ENCODE peak calls at places on chromosomes 4 and X, in five cellular contexts. One of them, this sample, is unnamed.

GRCh38 chr4:110510955-110511544 is 35.1 kb downstream of the ENPEP start:
- DNase-seq in fibroblast of lung: peak
- DNase-seq in astrocyte of the spinal cord: peak
- DNase-seq in cardiac fibroblast: peak
- DNase-seq in AG09309: peak
- DNase-seq in this sample: no peak

GRCh38 chr4:69727924-69728323 is 32.5 kb downstream of the SULT1B1 start:
- DNase-seq in astrocyte of the spinal cord: peak
- DNase-seq in AG09309: no peak
- DNase-seq in fibroblast of lung: no peak
- DNase-seq in cardiac fibroblast: no peak
- DNase-seq in this sample: no peak

GRCh38 chr4:107794001-107794400 is 30.7 kb upstream of the SGMS2 start:
- DNase-seq in fibroblast of lung: no peak
- DNase-seq in cardiac fibroblast: no peak
- DNase-seq in astrocyte of the spinal cord: no peak
- DNase-seq in AG09309: no peak
- DNase-seq in this sample: no peak

GRCh38 chr4:16692021-16692420 is 206.4 kb downstream of the LDB2 start:
- DNase-seq in astrocyte of the spinal cord: no peak
- DNase-seq in cardiac fibroblast: peak
- DNase-seq in fibroblast of lung: no peak
- DNase-seq in AG09309: no peak
- DNase-seq in this sample: peak

GRCh38 chr4:26256016-26256415 is 64.8 kb upstream of the RBPJ start:
- DNase-seq in fibroblast of lung: peak
- DNase-seq in cardiac fibroblast: no peak
- DNase-seq in astrocyte of the spinal cord: peak
- DNase-seq in AG09309: no peak
- DNase-seq in this sample: no peak

GRCh38 chr4:29375716-29376115 is 1344.5 kb upstream of the PCDH7 start:
- DNase-seq in cardiac fibroblast: no peak
- DNase-seq in AG09309: no peak
- DNase-seq in astrocyte of the spinal cord: no peak
- DNase-seq in fibroblast of lung: no peak
- DNase-seq in this sample: no peak

GRCh38 chrX:73577368-73577767 is 14.4 kb downstream of the CHIC1 start:
- DNase-seq in AG09309: peak
- DNase-seq in fibroblast of lung: peak
- DNase-seq in astrocyte of the spinal cord: peak
- DNase-seq in cardiac fibroblast: peak
- DNase-seq in this sample: peak

GRCh38 chr4:118034061-118034785 is at the start of gene NDST3:
- DNase-seq in AG09309: no peak
- DNase-seq in astrocyte of the spinal cord: peak
- DNase-seq in fibroblast of lung: peak
- DNase-seq in cardiac fibroblast: peak
- DNase-seq in this sample: peak

GRCh38 chr4:53598901-53599300 is 7.6 kb upstream of the LNX1 start:
- DNase-seq in astrocyte of the spinal cord: no peak
- DNase-seq in fibroblast of lung: peak
- DNase-seq in cardiac fibroblast: peak
- DNase-seq in AG09309: no peak
- DNase-seq in this sample: no peak

GRCh38 chr4:145171919-145172318 is 8.5 kb downstream of the OTUD4 start:
- DNase-seq in cardiac fibroblast: no peak
- DNase-seq in astrocyte of the spinal cord: no peak
- DNase-seq in AG09309: no peak
- DNase-seq in fibroblast of lung: no peak
- DNase-seq in this sample: no peak

DNA sequence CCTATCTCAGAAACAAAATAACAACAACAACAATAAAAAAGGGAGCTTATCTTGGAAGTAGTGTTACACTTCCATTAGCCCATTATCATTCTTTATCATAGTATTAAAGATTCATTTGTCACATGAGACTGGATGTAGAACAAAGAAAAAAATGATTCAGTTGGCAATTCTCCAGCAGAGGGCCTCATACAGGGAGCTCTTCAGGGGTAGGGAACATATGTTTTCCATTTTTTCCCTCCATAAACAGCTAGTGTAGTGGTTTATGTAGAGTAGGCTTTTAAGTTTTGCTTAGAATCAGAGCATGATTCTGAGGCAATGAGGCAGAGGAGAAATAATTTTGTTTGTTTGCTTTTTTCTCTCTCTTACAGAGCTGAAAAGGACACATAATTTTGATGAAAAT is 5.8 kb downstream of the CPE start:
- DNase-seq in fibroblast of lung: peak
- DNase-seq in astrocyte of the spinal cord: peak
- DNase-seq in AG09309: no peak
- DNase-seq in cardiac fibroblast: peak
- DNase-seq in this sample: no peak
- H3K4me3 ChIP-seq in fibroblast of lung: no peak
- H3K4me3 ChIP-seq in astrocyte of the spinal cord: no peak
- H3K4me3 ChIP-seq in AG09309: no peak
- H3K4me3 ChIP-seq in cardiac fibroblast: no peak
- H3K4me3 ChIP-seq in this sample: no peak

DNA sequence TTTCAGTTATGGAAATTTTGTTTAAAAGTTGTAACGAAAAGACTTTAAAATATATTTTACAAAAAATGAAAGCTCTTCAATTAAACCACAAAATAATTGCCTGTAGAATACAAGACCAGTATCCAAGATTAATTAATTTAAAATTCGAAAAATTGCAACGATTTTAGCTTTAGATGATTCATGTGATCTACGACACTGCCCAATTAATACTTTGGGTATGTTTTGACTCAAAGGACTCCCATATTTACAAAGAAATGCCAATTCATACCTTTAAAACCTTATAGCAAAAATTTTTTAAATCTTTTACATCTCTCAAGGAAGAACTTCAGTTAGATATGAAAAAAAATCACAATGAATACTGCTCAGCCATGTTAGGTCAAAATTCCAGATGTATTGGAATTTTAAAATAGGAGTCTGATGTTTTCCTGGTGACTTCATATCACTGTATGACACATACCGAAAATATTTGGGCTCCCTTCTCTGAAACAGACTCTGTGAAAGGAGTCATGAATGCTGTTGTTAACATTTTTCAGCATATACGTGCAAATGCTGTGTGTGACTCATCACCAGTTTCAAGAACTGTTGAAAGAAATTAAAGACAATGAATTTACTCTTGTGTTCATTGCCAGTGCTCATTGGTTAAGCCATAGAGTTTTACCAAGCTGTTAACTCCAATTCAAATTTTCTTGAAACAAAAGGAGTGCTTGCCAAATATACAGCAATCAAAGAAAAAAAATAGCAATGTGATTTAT is 13.8 kb upstream of the SMS start:
- DNase-seq in cardiac fibroblast: peak
- DNase-seq in astrocyte of the spinal cord: peak
- DNase-seq in fibroblast of lung: peak
- DNase-seq in AG09309: peak
- DNase-seq in this sample: peak
- H3K4me3 ChIP-seq in cardiac fibroblast: peak
- H3K4me3 ChIP-seq in astrocyte of the spinal cord: no peak
- H3K4me3 ChIP-seq in fibroblast of lung: no peak
- H3K4me3 ChIP-seq in AG09309: no peak
- H3K4me3 ChIP-seq in this sample: no peak

DNA sequence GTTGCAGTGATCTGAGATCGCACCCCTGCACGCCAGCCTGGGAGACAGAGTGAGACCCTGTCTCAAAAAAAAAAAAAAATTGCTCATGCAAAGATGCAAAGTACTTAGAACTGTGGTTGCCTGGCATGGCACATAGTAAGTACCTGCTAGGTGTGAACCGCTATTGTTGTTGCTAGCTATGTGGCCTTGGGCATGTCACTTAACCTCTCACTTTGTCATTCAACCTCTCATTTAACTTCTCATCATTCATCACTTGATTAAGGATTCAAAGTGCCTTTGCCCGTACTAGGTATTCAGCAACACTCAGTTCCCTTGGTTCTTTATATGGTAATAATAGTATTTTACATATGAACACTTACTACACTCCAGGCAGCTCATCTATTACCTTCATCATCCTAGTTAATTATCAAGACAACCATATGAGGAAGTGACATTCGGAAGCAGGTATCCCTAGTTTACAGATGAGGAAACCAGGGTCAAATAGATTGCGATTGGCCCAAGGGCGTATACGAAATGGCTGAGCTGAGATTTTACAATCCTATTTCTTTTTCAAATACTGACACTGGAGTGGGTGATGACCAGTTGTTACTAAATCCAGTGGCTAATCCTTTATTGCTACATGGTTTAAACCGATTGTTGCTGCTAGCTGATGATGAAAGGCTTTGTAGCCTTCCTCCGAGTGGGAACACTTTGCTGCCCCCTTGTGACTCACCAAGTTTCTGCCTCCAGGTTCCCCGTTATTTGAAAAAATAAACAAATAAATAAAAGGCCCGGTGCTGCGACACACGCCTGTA is 28.8 kb upstream of the SOWAHD start:
- DNase-seq in cardiac fibroblast: peak
- DNase-seq in AG09309: peak
- DNase-seq in astrocyte of the spinal cord: peak
- DNase-seq in fibroblast of lung: peak
- DNase-seq in this sample: peak
- H3K4me3 ChIP-seq in cardiac fibroblast: no peak
- H3K4me3 ChIP-seq in AG09309: no peak
- H3K4me3 ChIP-seq in astrocyte of the spinal cord: no peak
- H3K4me3 ChIP-seq in fibroblast of lung: no peak
- H3K4me3 ChIP-seq in this sample: no peak

GRCh38 chrX:55119271-55119670 is 30.5 kb downstream of the PAGE2 start:
- DNase-seq in astrocyte of the spinal cord: no peak
- DNase-seq in fibroblast of lung: no peak
- DNase-seq in cardiac fibroblast: no peak
- DNase-seq in AG09309: no peak
- DNase-seq in this sample: no peak
- H3K4me3 ChIP-seq in astrocyte of the spinal cord: no peak
- H3K4me3 ChIP-seq in fibroblast of lung: no peak
- H3K4me3 ChIP-seq in cardiac fibroblast: no peak
- H3K4me3 ChIP-seq in AG09309: no peak
- H3K4me3 ChIP-seq in this sample: no peak

DNA sequence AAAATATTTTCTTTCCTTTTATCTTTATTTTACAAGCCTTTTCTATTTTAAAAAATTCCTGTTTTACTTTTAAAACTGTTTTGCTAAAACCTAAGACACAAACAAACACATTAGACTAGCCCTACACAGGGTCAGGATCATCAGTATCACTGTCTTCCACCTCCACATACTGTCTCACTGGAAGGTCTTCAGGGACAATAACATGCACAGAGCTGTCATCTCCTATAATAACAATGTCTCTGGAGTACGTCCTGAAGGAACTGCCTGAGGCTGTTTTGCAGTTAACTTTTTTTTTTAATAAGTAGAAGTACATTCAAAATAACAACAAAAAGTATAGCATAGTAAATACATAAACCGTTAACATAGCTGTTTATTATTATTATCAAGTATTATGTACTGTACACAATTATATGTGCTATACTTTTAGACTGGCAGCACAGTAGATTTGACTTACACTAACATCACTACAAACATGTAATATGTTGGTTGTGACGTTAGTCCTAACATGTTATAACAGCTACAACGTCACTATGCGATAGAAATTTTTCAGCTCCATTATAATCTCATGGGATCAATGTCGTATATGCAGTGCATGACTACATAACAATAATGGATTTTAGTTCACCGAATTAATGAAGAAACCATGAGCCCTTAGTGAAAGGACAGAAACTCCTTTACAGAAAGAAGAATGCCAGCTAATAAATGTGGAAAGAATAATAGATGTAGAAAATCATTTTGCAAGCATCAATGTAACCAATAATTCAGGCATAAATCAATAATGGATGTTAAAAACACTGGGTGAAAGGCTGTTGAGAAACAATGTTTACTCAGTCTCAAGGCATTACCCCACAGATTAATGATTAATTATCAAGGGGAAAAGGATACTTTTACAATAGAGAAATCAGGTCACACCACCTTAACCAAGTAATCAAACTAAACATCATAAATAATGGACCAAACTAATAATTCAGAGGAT is 49.2 kb downstream of the FBXW7 start:
- DNase-seq in astrocyte of the spinal cord: no peak
- DNase-seq in fibroblast of lung: no peak
- DNase-seq in cardiac fibroblast: no peak
- DNase-seq in AG09309: no peak
- DNase-seq in this sample: no peak
- H3K4me3 ChIP-seq in astrocyte of the spinal cord: no peak
- H3K4me3 ChIP-seq in fibroblast of lung: no peak
- H3K4me3 ChIP-seq in cardiac fibroblast: no peak
- H3K4me3 ChIP-seq in AG09309: no peak
- H3K4me3 ChIP-seq in this sample: no peak